ENCODE peak calls at places on chromosomes 1 and 21, in five cellular contexts. K is activated naive CD8-positive, alpha-beta T cell treated with anti-CD3 and anti-CD28 coated beads, Interleukin-2, amount 50 U/mL, for 24 hours; I is fibroblast of pulmonary artery; O is LoVo; E is NCI-H345. U is an unnamed sample.

GRCh38 chr1:72915581-72915980 is 633.2 kb upstream of the NEGR1 start:
- DNase-seq in K (no peak), I (no peak), O (no peak), E (peak; percentile 75), U (peak; percentile 85)

GRCh38 chr1:116990612-116991151 is 10.9 kb upstream of the CD101 start:
- DNase-seq in K (no peak), I (peak; percentile 100), O (no peak), E (no peak), U (no peak)

GRCh38 chr1:196590959-196591358 is 17.3 kb downstream of the KCNT2 start:
- DNase-seq in K (no peak), I (no peak), O (no peak), E (no peak), U (no peak)

GRCh38 chr1:176466514-176466913 is 3.5 kb downstream of the PAPPA2 start:
- DNase-seq in K (no peak), I (no peak), O (no peak), E (no peak), U (peak; percentile 4)

GRCh38 chr21:14889080-14889805 is 175.6 kb downstream of the NRIP1 start:
- DNase-seq in K (no peak), I (peak; percentile 93), O (peak; percentile 80), E (no peak), U (peak; percentile 85)

GRCh38 chr1:14156543-14156942 is 441.9 kb upstream of the KAZN start:
- DNase-seq in K (no peak), I (no peak), O (no peak), E (no peak), U (no peak)

GRCh38 chr1:211925016-211925415 is 94.5 kb upstream of the LPGAT1 start:
- DNase-seq in K (no peak), I (no peak), O (peak; percentile 75), E (peak; percentile 89), U (peak; percentile 98)

GRCh38 chr1:220880726-220881506 is 1.7 kb downstream of the HLX start:
- DNase-seq in K (peak; percentile 22), I (peak; percentile 73), O (no peak), E (no peak), U (no peak)

GRCh38 chr1:211420389-211420788 is 71.6 kb downstream of the RD3 start:
- DNase-seq in K (peak; percentile 21), I (peak; percentile 8), O (no peak), E (peak; percentile 39), U (peak; percentile 93)

GRCh38 chr1:81549588-81550127 is 251.1 kb upstream of the ADGRL2 start:
- DNase-seq in K (no peak), I (peak; percentile 76), O (no peak), E (peak; percentile 50), U (peak; percentile 0)

GRCh38 chr1:17611991-17612390 is 72.5 kb downstream of the ARHGEF10L start:
- DNase-seq in K (no peak), I (no peak), O (no peak), E (no peak), U (no peak)

GRCh38 chr1:109954180-109954579 is 30.4 kb upstream of the AHCYL1 start:
- DNase-seq in K (no peak), I (no peak), O (no peak), E (no peak), U (no peak)

GRCh38 chr21:30289414-30289813 is at the start of gene KRTAP25-1:
- DNase-seq in K (no peak), I (no peak), O (no peak), E (no peak), U (no peak)

GRCh38 chr1:155241069-155241679 is 14.1 kb downstream of the ENTREP3 start:
- DNase-seq in K (peak; percentile 66), I (peak; percentile 87), O (peak; percentile 84), E (peak; percentile 96), U (peak; percentile 91)

GRCh38 chr1:160834945-160835565 is 27.6 kb downstream of the CD244 start:
- DNase-seq in K (peak; percentile 58), I (peak; percentile 69), O (peak; percentile 57), E (peak; percentile 8), U (peak; percentile 24)

GRCh38 chr1:114192328-114192727 is 38.7 kb upstream of the SYT6 start:
- DNase-seq in K (no peak), I (no peak), O (no peak), E (no peak), U (no peak)

GRCh38 chr1:40182956-40183710 is 21.9 kb downstream of the RLF start:
- DNase-seq in K (peak; percentile 20), I (peak; percentile 52), O (no peak), E (no peak), U (peak; percentile 4)

GRCh38 chr1:211921579-211922095 is 91.1 kb upstream of the LPGAT1 start:
- DNase-seq in K (no peak), I (no peak), O (no peak), E (no peak), U (no peak)

GRCh38 chr1:39103321-39104157 is 77.4 kb downstream of the NDUFS5 start:
- DNase-seq in K (no peak), I (peak; percentile 66), O (no peak), E (no peak), U (no peak)

GRCh38 chr1:107255469-107255868 is 114.6 kb downstream of the NTNG1 start:
- DNase-seq in K (no peak), I (no peak), O (no peak), E (no peak), U (no peak)

GRCh38 chr1:163807331-163807730 is 485.6 kb downstream of the NUF2 start:
- DNase-seq in K (no peak), I (no peak), O (no peak), E (no peak), U (no peak)

GRCh38 chr1:24909388-24909898 is 20.6 kb downstream of the RUNX3 start:
- DNase-seq in K (peak; percentile 6), I (peak; percentile 85), O (no peak), E (no peak), U (peak; percentile 2)

GRCh38 chr1:113422315-113423068 is 32.2 kb downstream of the MAGI3 start:
- DNase-seq in K (no peak), I (no peak), O (no peak), E (no peak), U (no peak)

GRCh38 chr1:172582889-172583288 is 49.9 kb downstream of the SUCO start:
- DNase-seq in K (no peak), I (no peak), O (no peak), E (no peak), U (no peak)

GRCh38 chr1:171965802-171966201 is 124.5 kb downstream of the DNM3 start:
- DNase-seq in K (no peak), I (no peak), O (no peak), E (no peak), U (no peak)

U was measured in NCI-H69.